ENCODE peak calls at places on chromosomes 2 and 18, in ten cellular contexts. V is GM23248, N is neuronal stem cell, T is astrocyte of the cerebellum, Z is gastrocnemius medialis, Q is lower lobe of right lung, L is right cardiac atrium, U is Panc1, I is endodermal cell, C is HCT116. D is an unnamed sample.

GRCh38 chr2:28991021-28991420 is 9.9 kb downstream of the TOGARAM2 start:
- DNase-seq in Z (peak; percentile 45), L (peak; percentile 69), Q (no peak), T (no peak), I (no peak), V (peak; percentile 69), N (no peak), U (no peak), C (no peak), D (no peak)

GRCh38 chr2:233470839-233471238 is 95.7 kb downstream of the USP40 start:
- DNase-seq in Z (peak; percentile 13), T (no peak), I (peak; percentile 35), L (no peak), V (no peak), N (no peak), C (no peak), U (no peak), Q (no peak), D (no peak)

GRCh38 chr18:46546111-46546640 is 110.8 kb downstream of the LOXHD1 start:
- DNase-seq in V (no peak), L (no peak), C (no peak), N (peak; percentile 29), T (no peak), Z (no peak), U (no peak), I (no peak), Q (no peak), D (no peak)

GRCh38 chr2:29295843-29296242 is 180.6 kb downstream of the CLIP4 start:
- DNase-seq in I (peak; percentile 72), U (no peak), Z (no peak), Q (no peak), V (peak; percentile 55), T (no peak), L (no peak), C (peak; percentile 18), N (no peak), D (no peak)

GRCh38 chr2:108288534-108289106 is at the start of gene SULT1C2:
- DNase-seq in L (peak; percentile 28), I (peak; percentile 79), V (peak; percentile 8), U (no peak), Z (no peak), T (peak; percentile 78), N (peak; percentile 31), Q (no peak), C (peak; percentile 16), D (no peak)

GRCh38 chr2:56130463-56131070 is 53.2 kb upstream of the CCDC85A start:
- DNase-seq in N (no peak), T (peak; percentile 40), L (no peak), I (peak; percentile 78), Q (no peak), C (peak; percentile 33), Z (no peak), V (peak; percentile 76), U (peak; percentile 27), D (no peak)

GRCh38 chr2:7557376-7557775 is 640.2 kb downstream of the RNF144A start:
- DNase-seq in C (no peak), Q (no peak), U (no peak), T (no peak), L (no peak), I (no peak), Z (no peak), N (no peak), V (peak; percentile 35), D (no peak)

GRCh38 chr2:179974743-179975142 is 32.4 kb downstream of the CWC22 start:
- DNase-seq in V (no peak), U (no peak), C (no peak), T (no peak), Z (no peak), L (no peak), N (no peak), I (no peak), Q (no peak), D (no peak)

GRCh38 chr18:55189972-55190371 is 230.7 kb upstream of the CCDC68 start:
- DNase-seq in Q (no peak), N (peak; percentile 23), C (no peak), T (no peak), U (no peak), L (no peak), V (no peak), Z (no peak), I (peak; percentile 61), D (no peak)

DNA sequence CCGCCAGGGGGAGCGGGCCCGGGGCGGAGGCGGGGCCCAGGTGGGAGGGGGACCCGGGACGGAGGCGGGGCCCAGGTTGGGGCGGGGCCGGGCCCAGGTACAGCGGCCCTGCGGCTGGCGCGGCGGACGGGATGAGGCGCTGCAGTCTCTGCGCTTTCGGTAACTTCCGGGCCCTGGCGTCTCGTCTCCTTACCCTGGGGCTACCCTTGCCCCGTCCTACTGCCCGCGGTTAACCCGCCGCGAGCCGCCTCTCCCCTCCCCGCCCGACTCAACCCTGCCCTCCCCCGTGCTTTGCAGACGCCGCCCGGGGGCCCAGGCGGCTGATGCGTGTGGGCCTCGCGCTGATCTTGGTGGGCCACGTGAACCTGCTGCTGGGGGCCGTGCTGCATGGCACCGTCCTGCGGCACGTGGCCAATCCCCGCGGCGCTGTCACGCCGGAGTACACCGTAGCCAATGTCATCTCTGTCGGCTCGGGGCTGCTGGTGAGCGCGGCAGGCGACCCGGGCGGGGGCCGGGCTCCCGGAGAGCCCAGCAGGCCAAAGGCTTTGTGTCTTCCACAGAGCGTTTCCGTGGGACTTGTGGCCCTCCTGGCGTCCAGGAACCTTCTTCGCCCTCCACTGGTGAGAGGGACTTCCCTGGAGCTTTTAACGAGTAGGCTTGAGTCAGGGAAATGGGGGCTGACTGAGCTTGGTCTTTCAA is at the start of gene KRTCAP3:
- DNase-seq in U (no peak), V (no peak), Q (peak; percentile 79), N (peak; percentile 51), L (no peak), Z (no peak), I (peak; percentile 94), C (peak; percentile 42), T (no peak), D (no peak)
- H3K4me3 ChIP-seq in U (no peak within 1 kb of the TSS), V (no peak within 1 kb of the TSS), Q (peak within 1 kb of the TSS; percentile 49), N (no peak within 1 kb of the TSS), L (no peak within 1 kb of the TSS), Z (peak within 1 kb of the TSS; percentile 22), I (peak within 1 kb of the TSS; percentile 67), C (peak within 1 kb of the TSS; percentile 81), T (no peak within 1 kb of the TSS), D (peak within 1 kb of the TSS; percentile 29)

DNA sequence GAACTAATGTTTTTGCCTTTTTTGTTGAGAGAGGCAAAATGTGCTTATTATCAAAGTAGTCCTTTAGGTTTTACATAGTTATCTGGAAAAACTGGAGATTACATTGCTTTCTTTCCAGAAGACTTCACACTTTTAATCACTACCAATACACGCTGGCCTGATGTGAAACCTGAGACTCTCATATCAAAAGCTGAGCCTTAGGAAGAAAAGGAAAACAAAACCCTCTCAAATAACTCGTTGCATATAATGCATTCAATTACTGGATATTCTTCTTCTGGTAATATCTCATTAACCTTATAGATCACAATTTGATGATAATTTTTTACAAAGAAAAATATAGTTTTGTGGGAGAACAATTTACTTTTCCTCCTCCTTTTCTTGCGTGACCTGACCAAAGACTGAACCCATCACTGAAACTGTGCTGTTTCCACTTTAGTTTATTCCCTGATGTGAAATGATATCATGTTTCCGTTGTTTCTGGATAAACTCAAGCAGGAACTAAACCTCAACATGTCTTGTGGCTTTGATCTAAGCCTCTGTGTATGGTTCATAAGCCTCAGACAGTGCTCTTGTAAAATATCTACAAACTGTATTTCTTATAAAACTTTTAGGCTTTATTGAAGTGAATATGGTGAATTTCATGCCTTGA is 332.4 kb downstream of the GULP1 start:
- DNase-seq in V (peak; percentile 44), I (no peak), U (no peak), N (no peak), T (peak; percentile 69), C (no peak), Q (no peak), L (no peak), Z (no peak), D (no peak)
- H3K4me3 ChIP-seq in V (no peak overlapping the region), I (no peak overlapping the region), U (no peak overlapping the region), N (no peak overlapping the region), T (no peak overlapping the region), C (no peak overlapping the region), Q (no peak overlapping the region), L (no peak overlapping the region), Z (no peak overlapping the region), D (no peak overlapping the region)

GRCh38 chr2:83730258-83730657 is 728.8 kb downstream of the SUCLG1 start:
- DNase-seq in Q (no peak), V (peak; percentile 33), T (no peak), C (no peak), Z (no peak), U (no peak), L (no peak), N (no peak), I (no peak), D (no peak)
- H3K4me3 ChIP-seq in Q (no peak overlapping the region), V (no peak overlapping the region), T (no peak overlapping the region), C (no peak overlapping the region), Z (no peak overlapping the region), U (no peak overlapping the region), L (no peak overlapping the region), N (no peak overlapping the region), I (no peak overlapping the region), D (no peak overlapping the region)

GRCh38 chr2:42049411-42050349 is 1.9 kb downstream of the PKDCC start:
- DNase-seq in Q (no peak), N (no peak), L (no peak), T (no peak), V (peak; percentile 51), Z (no peak), I (no peak), U (no peak), C (no peak), D (no peak)

GRCh38 chr2:42051168-42052125 is 3.6 kb downstream of the PKDCC start:
- DNase-seq in C (no peak), I (no peak), V (no peak), L (no peak), T (no peak), Q (no peak), U (no peak), Z (no peak), N (no peak), D (no peak)

GRCh38 chr2:42052702-42053481 is 5.1 kb downstream of the PKDCC start:
- DNase-seq in Z (no peak), U (no peak), I (peak; percentile 73), N (no peak), V (no peak), T (no peak), Q (no peak), C (no peak), L (peak; percentile 51), D (no peak)

GRCh38 chr2:42048318-42049251 is 764 bp downstream of the PKDCC start:
- DNase-seq in N (no peak), C (no peak), Q (no peak), U (no peak), Z (no peak), T (no peak), I (peak; percentile 76), V (peak; percentile 70), L (peak; percentile 37), D (no peak)

DNA sequence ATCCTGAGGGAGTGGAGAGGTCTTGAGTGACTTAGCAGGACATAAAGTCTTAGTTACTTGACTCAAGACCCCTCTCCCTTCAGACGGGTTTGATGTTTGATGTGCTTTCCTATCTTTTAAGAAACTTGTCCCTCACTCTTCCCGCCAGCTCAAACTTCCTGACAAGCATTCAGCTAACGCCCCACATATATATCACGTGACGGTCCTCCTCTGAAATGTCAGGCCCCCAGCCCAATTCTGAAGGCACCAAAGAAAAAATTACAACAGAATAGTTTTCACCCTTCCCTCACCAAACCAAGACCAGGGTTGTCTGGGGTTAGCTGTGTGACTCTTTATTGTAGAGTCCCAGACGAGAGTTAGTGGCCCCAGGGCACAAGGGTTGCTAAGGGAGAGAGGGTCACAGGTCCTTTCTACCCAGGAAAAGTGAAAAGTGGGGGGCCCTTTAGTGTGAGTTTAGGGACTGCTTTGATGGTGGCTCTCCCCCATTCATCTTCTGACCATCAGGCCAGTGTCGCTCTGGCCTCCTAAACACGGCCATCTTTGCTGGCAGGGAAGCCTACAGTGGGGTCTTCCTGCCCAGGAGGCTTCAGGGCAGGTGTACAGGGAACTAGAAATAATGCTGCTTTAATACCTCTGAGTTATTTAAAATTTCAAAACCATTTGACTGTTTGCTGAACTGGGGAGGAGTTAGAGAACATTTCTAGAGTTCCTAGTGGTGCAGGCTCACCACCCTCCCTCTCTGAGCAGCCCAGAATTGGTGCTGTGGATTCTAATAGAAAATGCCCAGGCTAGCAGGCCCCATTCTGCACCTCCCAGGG is 2.7 kb downstream of the PKDCC start:
- DNase-seq in U (no peak), Z (no peak), L (no peak), T (no peak), C (no peak), V (peak; percentile 30), I (no peak), N (no peak), Q (no peak), D (no peak)
- H3K4me3 ChIP-seq in U (peak overlapping the region; percentile 54), Z (peak overlapping the region; percentile 84), L (peak overlapping the region; percentile 94), T (peak overlapping the region; percentile 71), C (no peak overlapping the region), V (peak overlapping the region; percentile 70), I (peak overlapping the region; percentile 90), N (peak overlapping the region; percentile 87), Q (peak overlapping the region; percentile 65), D (peak overlapping the region; percentile 68)